ENCODE peak calls at places on chromosomes 6 and 20, in nine cellular contexts. One of them, this sample, is unnamed.

GRCh38 chr6:85944736-85945135 is 302.1 kb upstream of the SYNCRIP start:
- DNase-seq in transverse colon: no peak
- DNase-seq in A549: no peak
- DNase-seq in GM12891: no peak
- DNase-seq in GM12892: no peak
- DNase-seq in breast epithelium: no peak
- DNase-seq in lower leg skin: no peak
- DNase-seq in heart left ventricle: no peak
- DNase-seq in body of pancreas: no peak
- DNase-seq in this sample: no peak

GRCh38 chr6:56860466-56860865 is 94.4 kb upstream of the BEND6 start:
- DNase-seq in A549: no peak
- DNase-seq in breast epithelium: no peak
- DNase-seq in lower leg skin: no peak
- DNase-seq in heart left ventricle: no peak
- DNase-seq in transverse colon: peak
- DNase-seq in GM12891: no peak
- DNase-seq in GM12892: no peak
- DNase-seq in body of pancreas: no peak
- DNase-seq in this sample: no peak

GRCh38 chr6:100343678-100344077 is 121.0 kb downstream of the SIM1 start:
- DNase-seq in GM12891: no peak
- DNase-seq in heart left ventricle: no peak
- DNase-seq in A549: no peak
- DNase-seq in GM12892: no peak
- DNase-seq in body of pancreas: no peak
- DNase-seq in lower leg skin: no peak
- DNase-seq in transverse colon: no peak
- DNase-seq in breast epithelium: no peak
- DNase-seq in this sample: no peak

GRCh38 chr20:17525650-17526049 is 5.5 kb downstream of the BFSP1 start:
- DNase-seq in transverse colon: no peak
- DNase-seq in lower leg skin: peak
- DNase-seq in GM12891: no peak
- DNase-seq in A549: peak
- DNase-seq in body of pancreas: peak
- DNase-seq in breast epithelium: no peak
- DNase-seq in GM12892: no peak
- DNase-seq in heart left ventricle: no peak
- DNase-seq in this sample: no peak

GRCh38 chr6:100465701-100466409 is 1.1 kb upstream of the SIM1 start:
- DNase-seq in heart left ventricle: no peak
- DNase-seq in lower leg skin: no peak
- DNase-seq in breast epithelium: no peak
- DNase-seq in body of pancreas: no peak
- DNase-seq in GM12891: no peak
- DNase-seq in GM12892: no peak
- DNase-seq in A549: no peak
- DNase-seq in transverse colon: no peak
- DNase-seq in this sample: no peak

GRCh38 chr20:18166241-18166881 is 28.7 kb downstream of the KAT14 start:
- DNase-seq in GM12891: no peak
- DNase-seq in A549: no peak
- DNase-seq in lower leg skin: no peak
- DNase-seq in transverse colon: peak
- DNase-seq in body of pancreas: no peak
- DNase-seq in heart left ventricle: no peak
- DNase-seq in GM12892: no peak
- DNase-seq in breast epithelium: no peak
- DNase-seq in this sample: no peak

GRCh38 chr20:37673429-37673828 is 20.4 kb upstream of the CTNNBL1 start:
- DNase-seq in A549: no peak
- DNase-seq in heart left ventricle: no peak
- DNase-seq in breast epithelium: no peak
- DNase-seq in transverse colon: no peak
- DNase-seq in GM12892: no peak
- DNase-seq in lower leg skin: no peak
- DNase-seq in GM12891: no peak
- DNase-seq in body of pancreas: no peak
- DNase-seq in this sample: no peak

GRCh38 chr6:73702444-73702843 is 6.4 kb downstream of the CD109 start:
- DNase-seq in breast epithelium: no peak
- DNase-seq in heart left ventricle: no peak
- DNase-seq in GM12892: no peak
- DNase-seq in GM12891: no peak
- DNase-seq in body of pancreas: no peak
- DNase-seq in A549: no peak
- DNase-seq in lower leg skin: no peak
- DNase-seq in transverse colon: no peak
- DNase-seq in this sample: no peak

GRCh38 chr6:84065718-84066290 is 32.2 kb downstream of the MRAP2 start:
- DNase-seq in heart left ventricle: no peak
- DNase-seq in transverse colon: no peak
- DNase-seq in lower leg skin: no peak
- DNase-seq in GM12892: no peak
- DNase-seq in body of pancreas: no peak
- DNase-seq in A549: no peak
- DNase-seq in GM12891: no peak
- DNase-seq in breast epithelium: peak
- DNase-seq in this sample: peak

GRCh38 chr6:101986476-101986875 is 593.0 kb downstream of the GRIK2 start:
- DNase-seq in lower leg skin: no peak
- DNase-seq in heart left ventricle: no peak
- DNase-seq in breast epithelium: no peak
- DNase-seq in GM12891: no peak
- DNase-seq in GM12892: no peak
- DNase-seq in body of pancreas: no peak
- DNase-seq in transverse colon: no peak
- DNase-seq in A549: no peak
- DNase-seq in this sample: no peak

GRCh38 chr6:158793432-158793831 is 25.7 kb downstream of the EZR start:
- DNase-seq in GM12892: no peak
- DNase-seq in A549: peak
- DNase-seq in lower leg skin: peak
- DNase-seq in transverse colon: peak
- DNase-seq in GM12891: no peak
- DNase-seq in breast epithelium: no peak
- DNase-seq in body of pancreas: no peak
- DNase-seq in heart left ventricle: no peak
- DNase-seq in this sample: peak

DNA sequence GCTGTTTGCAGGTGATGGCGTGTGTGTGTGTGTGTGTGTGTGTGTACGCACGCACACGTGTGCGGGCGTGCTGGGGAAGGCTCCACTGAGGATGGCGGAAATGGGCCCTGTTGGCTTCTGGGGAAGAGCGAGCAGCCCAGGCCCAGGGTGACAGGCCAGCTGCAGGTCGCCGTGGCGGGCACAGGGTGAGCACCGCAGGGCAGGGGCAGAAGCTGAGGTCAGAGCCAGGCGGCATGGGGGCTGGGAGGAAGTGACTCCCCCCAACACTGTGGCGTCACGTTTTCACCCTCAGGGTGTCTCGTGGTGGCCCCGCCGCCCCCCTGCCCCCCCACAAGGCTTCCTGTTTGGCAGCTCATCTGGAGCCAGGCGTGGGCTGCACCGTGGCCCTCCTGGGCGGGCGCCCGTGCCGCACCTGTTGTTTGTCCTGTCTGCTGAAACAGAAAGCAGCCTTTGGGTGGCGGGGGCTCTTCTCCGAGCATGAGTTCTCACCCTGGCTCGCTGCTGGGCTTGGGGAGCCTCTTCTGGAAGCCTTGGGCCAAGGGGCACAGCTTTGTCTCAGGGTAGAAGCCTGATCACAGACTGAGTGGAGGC is 7.1 kb downstream of the RBM38 start:
- DNase-seq in breast epithelium: peak
- DNase-seq in heart left ventricle: peak
- DNase-seq in lower leg skin: peak
- DNase-seq in GM12892: peak
- DNase-seq in A549: no peak
- DNase-seq in GM12891: peak
- DNase-seq in transverse colon: peak
- DNase-seq in body of pancreas: peak
- DNase-seq in this sample: no peak
- TF ChIP-seq POLR2A in breast epithelium: no peak
- TF ChIP-seq POLR2A in heart left ventricle: no peak
- TF ChIP-seq POLR2A in lower leg skin: no peak
- TF ChIP-seq POLR2A in GM12892: no peak
- TF ChIP-seq POLR2A in A549: no peak
- TF ChIP-seq POLR2A in GM12891: no peak
- TF ChIP-seq POLR2A in transverse colon: peak
- TF ChIP-seq POLR2A in body of pancreas: no peak
- TF ChIP-seq POLR2A in this sample: no peak

DNA sequence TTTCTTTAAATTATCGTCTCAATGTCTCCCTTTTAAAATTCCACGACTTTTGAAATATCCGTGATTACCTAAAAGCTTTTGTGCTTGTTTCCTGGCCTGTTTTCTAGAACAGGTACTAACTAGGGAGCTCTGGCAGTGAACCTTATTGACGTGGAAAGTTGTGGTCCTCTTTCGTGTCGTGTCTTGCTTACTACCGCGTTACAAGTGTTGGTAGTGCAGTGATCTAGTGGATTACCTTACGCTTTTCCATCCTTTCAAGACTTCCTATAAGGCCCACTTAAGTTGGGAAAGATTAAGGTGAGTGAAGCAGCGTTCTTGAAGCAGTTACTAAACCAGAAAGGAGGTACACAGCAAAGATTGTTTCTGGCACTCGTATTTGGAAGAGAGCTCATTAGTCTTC is 1.9 kb downstream of the PNRC1 start:
- DNase-seq in transverse colon: no peak
- DNase-seq in GM12892: no peak
- DNase-seq in heart left ventricle: no peak
- DNase-seq in lower leg skin: no peak
- DNase-seq in A549: no peak
- DNase-seq in GM12891: no peak
- DNase-seq in breast epithelium: no peak
- DNase-seq in body of pancreas: no peak
- DNase-seq in this sample: no peak
- TF ChIP-seq POLR2A in transverse colon: no peak
- TF ChIP-seq POLR2A in GM12892: no peak
- TF ChIP-seq POLR2A in heart left ventricle: no peak
- TF ChIP-seq POLR2A in lower leg skin: no peak
- TF ChIP-seq POLR2A in A549: no peak
- TF ChIP-seq POLR2A in GM12891: no peak
- TF ChIP-seq POLR2A in breast epithelium: no peak
- TF ChIP-seq POLR2A in body of pancreas: no peak
- TF ChIP-seq POLR2A in this sample: no peak

GRCh38 chr20:3925113-3925695 is 36.0 kb downstream of the PANK2 start:
- DNase-seq in A549: no peak
- DNase-seq in lower leg skin: peak
- DNase-seq in GM12891: no peak
- DNase-seq in GM12892: no peak
- DNase-seq in transverse colon: no peak
- DNase-seq in body of pancreas: no peak
- DNase-seq in heart left ventricle: no peak
- DNase-seq in breast epithelium: no peak
- DNase-seq in this sample: no peak

GRCh38 chr20:3930265-3931206 is 41.3 kb downstream of the PANK2 start:
- DNase-seq in heart left ventricle: no peak
- DNase-seq in GM12891: no peak
- DNase-seq in A549: no peak
- DNase-seq in lower leg skin: peak
- DNase-seq in transverse colon: no peak
- DNase-seq in GM12892: no peak
- DNase-seq in body of pancreas: no peak
- DNase-seq in breast epithelium: no peak
- DNase-seq in this sample: no peak

GRCh38 chr20:3929713-3930060 is 40.5 kb downstream of the PANK2 start:
- DNase-seq in breast epithelium: no peak
- DNase-seq in body of pancreas: no peak
- DNase-seq in GM12891: no peak
- DNase-seq in GM12892: no peak
- DNase-seq in lower leg skin: no peak
- DNase-seq in A549: no peak
- DNase-seq in heart left ventricle: no peak
- DNase-seq in transverse colon: no peak
- DNase-seq in this sample: no peak

GRCh38 chr20:3925899-3926638 is 36.9 kb downstream of the PANK2 start:
- DNase-seq in breast epithelium: no peak
- DNase-seq in body of pancreas: no peak
- DNase-seq in GM12891: no peak
- DNase-seq in GM12892: no peak
- DNase-seq in A549: no peak
- DNase-seq in lower leg skin: peak
- DNase-seq in transverse colon: no peak
- DNase-seq in heart left ventricle: no peak
- DNase-seq in this sample: no peak

GRCh38 chr20:3927486-3928291 is 38.5 kb downstream of the PANK2 start:
- DNase-seq in heart left ventricle: no peak
- DNase-seq in GM12891: no peak
- DNase-seq in body of pancreas: no peak
- DNase-seq in lower leg skin: peak
- DNase-seq in GM12892: no peak
- DNase-seq in transverse colon: no peak
- DNase-seq in breast epithelium: no peak
- DNase-seq in A549: no peak
- DNase-seq in this sample: no peak
- TF ChIP-seq POLR2A in heart left ventricle: no peak
- TF ChIP-seq POLR2A in GM12891: peak
- TF ChIP-seq POLR2A in body of pancreas: no peak
- TF ChIP-seq POLR2A in lower leg skin: no peak
- TF ChIP-seq POLR2A in GM12892: peak
- TF ChIP-seq POLR2A in transverse colon: no peak
- TF ChIP-seq POLR2A in breast epithelium: no peak
- TF ChIP-seq POLR2A in A549: no peak
- TF ChIP-seq POLR2A in this sample: no peak

GRCh38 chr20:53579266-53579580 is 14.4 kb downstream of the ZNF217 start:
- DNase-seq in transverse colon: no peak
- DNase-seq in lower leg skin: no peak
- DNase-seq in GM12891: no peak
- DNase-seq in A549: no peak
- DNase-seq in breast epithelium: no peak
- DNase-seq in body of pancreas: no peak
- DNase-seq in GM12892: no peak
- DNase-seq in heart left ventricle: no peak
- DNase-seq in this sample: no peak

GRCh38 chr20:53582574-53583351 is 10.9 kb downstream of the ZNF217 start:
- DNase-seq in lower leg skin: peak
- DNase-seq in transverse colon: no peak
- DNase-seq in heart left ventricle: no peak
- DNase-seq in body of pancreas: no peak
- DNase-seq in GM12891: no peak
- DNase-seq in GM12892: no peak
- DNase-seq in breast epithelium: no peak
- DNase-seq in A549: peak
- DNase-seq in this sample: peak

GRCh38 chr20:53580376-53581111 is 13.1 kb downstream of the ZNF217 start:
- DNase-seq in GM12892: no peak
- DNase-seq in transverse colon: no peak
- DNase-seq in lower leg skin: peak
- DNase-seq in breast epithelium: no peak
- DNase-seq in GM12891: no peak
- DNase-seq in A549: no peak
- DNase-seq in body of pancreas: no peak
- DNase-seq in heart left ventricle: no peak
- DNase-seq in this sample: no peak

GRCh38 chr20:53579581-53580375 is 13.9 kb downstream of the ZNF217 start:
- DNase-seq in body of pancreas: peak
- DNase-seq in GM12891: no peak
- DNase-seq in breast epithelium: no peak
- DNase-seq in lower leg skin: peak
- DNase-seq in GM12892: no peak
- DNase-seq in heart left ventricle: no peak
- DNase-seq in transverse colon: peak
- DNase-seq in A549: peak
- DNase-seq in this sample: no peak

GRCh38 chr20:53581444-53582311 is 12.0 kb downstream of the ZNF217 start:
- DNase-seq in A549: no peak
- DNase-seq in heart left ventricle: no peak
- DNase-seq in breast epithelium: no peak
- DNase-seq in GM12891: no peak
- DNase-seq in body of pancreas: no peak
- DNase-seq in GM12892: no peak
- DNase-seq in lower leg skin: peak
- DNase-seq in transverse colon: peak
- DNase-seq in this sample: no peak
- TF ChIP-seq POLR2A in A549: no peak
- TF ChIP-seq POLR2A in heart left ventricle: no peak
- TF ChIP-seq POLR2A in breast epithelium: no peak
- TF ChIP-seq POLR2A in GM12891: no peak
- TF ChIP-seq POLR2A in body of pancreas: no peak
- TF ChIP-seq POLR2A in GM12892: peak
- TF ChIP-seq POLR2A in lower leg skin: no peak
- TF ChIP-seq POLR2A in transverse colon: no peak
- TF ChIP-seq POLR2A in this sample: no peak